ENCODE peak calls at places on chromosomes 5 and 9, in four cellular contexts. C is natural killer cell treated with Interleukin-12 subunit alpha and Interleukin-12 subunit beta and Interleukin-15 and Interleukin-18, amount 100 ng/mL, for 72 hours; J is AG08395; L is SW 1271. W is an unnamed sample.

GRCh38 chr5:18553269-18553668 is 919.0 kb downstream of the TAF11L14 start:
- DNase-seq in C (no peak), J (no peak), L (peak; percentile 44), W (no peak)

GRCh38 chr9:134010774-134011173 is 14.5 kb upstream of the BRD3OS start:
- DNase-seq in C (no peak), J (peak; percentile 32), L (no peak), W (no peak)

GRCh38 chr9:92754091-92754740 is 10.4 kb downstream of the BICD2 start:
- DNase-seq in C (no peak), J (no peak), L (no peak), W (no peak)

GRCh38 chr5:141762790-141763368 is 80.8 kb upstream of the ARAP3 start:
- DNase-seq in C (no peak), J (no peak), L (no peak), W (no peak)

GRCh38 chr9:95175523-95175922 is 142.0 kb downstream of the FANCC start:
- DNase-seq in C (no peak), J (no peak), L (no peak), W (no peak)

GRCh38 chr5:181181650-181182565 is 23.1 kb downstream of the TRIM7 start:
- DNase-seq in C (no peak), J (peak; percentile 70), L (no peak), W (no peak)

GRCh38 chr5:115267617-115268016 is 4.9 kb upstream of the PGGT1B start:
- DNase-seq in C (no peak), J (peak; percentile 33), L (no peak), W (no peak)

GRCh38 chr9:2336055-2336454 is 285.5 kb upstream of the VLDLR start:
- DNase-seq in C (no peak), J (peak; percentile 9), L (no peak), W (no peak)

GRCh38 chr5:43802651-43803050 is 199.7 kb downstream of the NNT start:
- DNase-seq in C (no peak), J (peak; percentile 10), L (no peak), W (no peak)

GRCh38 chr5:98510601-98511000 is 262.9 kb upstream of the RGMB start:
- DNase-seq in C (no peak), J (no peak), L (no peak), W (no peak)

GRCh38 chr9:137836831-137837241 is 40.7 kb upstream of the CACNA1B start:
- DNase-seq in C (no peak), J (no peak), L (no peak), W (no peak)

GRCh38 chr5:152505442-152506042 is 100.5 kb upstream of the NMUR2 start:
- DNase-seq in C (no peak), J (peak; percentile 49), L (peak; percentile 2), W (no peak)

GRCh38 chr5:76958976-76959767 is 6.3 kb downstream of the CRHBP start:
- DNase-seq in C (no peak), J (peak; percentile 15), L (no peak), W (no peak)

GRCh38 chr5:10518352-10518751 is 45.5 kb upstream of the ANKRD33B start:
- DNase-seq in C (no peak), J (peak; percentile 57), L (no peak), W (no peak)

GRCh38 chr9:89536618-89537017 is 38.7 kb upstream of the SEMA4D start:
- DNase-seq in C (peak; percentile 68), J (no peak), L (no peak), W (no peak)

GRCh38 chr9:6625363-6625762 is 20.2 kb downstream of the GLDC start:
- DNase-seq in C (no peak), J (no peak), L (no peak), W (no peak)

GRCh38 chr9:116137010-116137409 is 16.6 kb upstream of the PAPPA start:
- DNase-seq in C (no peak), J (no peak), L (no peak), W (no peak)

GRCh38 chr5:180866985-180867384 is 5.9 kb upstream of the ZFP62 start:
- DNase-seq in C (no peak), J (no peak), L (no peak), W (no peak)

GRCh38 chr5:161399996-161400562 is 146.4 kb downstream of the GABRB2 start:
- DNase-seq in C (no peak), J (no peak), L (no peak), W (no peak)

GRCh38 chr5:56557198-56557597 is 258.2 kb upstream of the MAP3K1 start:
- DNase-seq in C (no peak), J (peak; percentile 21), L (no peak), W (no peak)

GRCh38 chr9:127776195-127776918 is 2.1 kb downstream of the SH2D3C start:
- DNase-seq in C (peak; percentile 83), J (no peak), L (no peak), W (no peak)

W was measured in C1 segment of cervical spinal cord.